ENCODE peak calls at places on chromosomes 1 and 21, in six cellular contexts. One of them, this sample, is unnamed.
A peak's percentile ranks its signal among the peaks of the same experiment; 100 is the strongest.

GRCh38 chr1:182806015-182806678 is 16.6 kb downstream of the NPL start:
- DNase-seq in endothelial cell of umbilical vein: no peak
- DNase-seq in K562: peak; percentile 47
- DNase-seq in HepG2: peak; percentile 12
- DNase-seq in A549: no peak
- DNase-seq in GM12878: no peak
- DNase-seq in this sample: no peak

GRCh38 chr1:208598021-208598420 is 353.8 kb upstream of the PLXNA2 start:
- DNase-seq in endothelial cell of umbilical vein: no peak
- DNase-seq in K562: no peak
- DNase-seq in A549: no peak
- DNase-seq in GM12878: no peak
- DNase-seq in HepG2: no peak
- DNase-seq in this sample: no peak

GRCh38 chr1:58783090-58783992 is 506 bp downstream of the JUN start:
- DNase-seq in HepG2: no peak
- DNase-seq in endothelial cell of umbilical vein: peak; percentile 63
- DNase-seq in K562: peak; percentile 44
- DNase-seq in A549: no peak
- DNase-seq in GM12878: no peak
- DNase-seq in this sample: peak; percentile 71

GRCh38 chr1:224430511-224431113 is 4.0 kb downstream of the WDR26 start:
- DNase-seq in endothelial cell of umbilical vein: peak; percentile 88
- DNase-seq in K562: peak; percentile 36
- DNase-seq in GM12878: no peak
- DNase-seq in A549: peak; percentile 41
- DNase-seq in HepG2: peak; percentile 55
- DNase-seq in this sample: peak; percentile 71

GRCh38 chr1:121444096-121444495 is 259.3 kb downstream of the SRGAP2C start:
- DNase-seq in K562: no peak
- DNase-seq in A549: no peak
- DNase-seq in GM12878: no peak
- DNase-seq in HepG2: no peak
- DNase-seq in endothelial cell of umbilical vein: peak; percentile 9
- DNase-seq in this sample: no peak

GRCh38 chr1:213796525-213796924 is 191.2 kb upstream of the PROX1 start:
- DNase-seq in K562: no peak
- DNase-seq in HepG2: no peak
- DNase-seq in A549: no peak
- DNase-seq in GM12878: no peak
- DNase-seq in endothelial cell of umbilical vein: no peak
- DNase-seq in this sample: no peak

GRCh38 chr1:7583291-7584096 is 187.6 kb upstream of the VAMP3 start:
- DNase-seq in GM12878: no peak
- DNase-seq in HepG2: no peak
- DNase-seq in endothelial cell of umbilical vein: no peak
- DNase-seq in A549: no peak
- DNase-seq in K562: no peak
- DNase-seq in this sample: no peak

GRCh38 chr1:174118726-174119125 is 40.6 kb upstream of the RABGAP1L start:
- DNase-seq in K562: no peak
- DNase-seq in HepG2: no peak
- DNase-seq in A549: no peak
- DNase-seq in GM12878: no peak
- DNase-seq in endothelial cell of umbilical vein: no peak
- DNase-seq in this sample: no peak

GRCh38 chr1:47459263-47459788 is 21.5 kb downstream of the FOXD2 start:
- DNase-seq in GM12878: no peak
- DNase-seq in A549: no peak
- DNase-seq in HepG2: no peak
- DNase-seq in K562: no peak
- DNase-seq in endothelial cell of umbilical vein: no peak
- DNase-seq in this sample: no peak

GRCh38 chr1:161501234-161501633 is 4.0 kb upstream of the FCGR2A start:
- DNase-seq in endothelial cell of umbilical vein: no peak
- DNase-seq in HepG2: no peak
- DNase-seq in GM12878: no peak
- DNase-seq in A549: no peak
- DNase-seq in K562: no peak
- DNase-seq in this sample: no peak

GRCh38 chr21:14677023-14677422 is 130.9 kb upstream of the SAMSN1 start:
- DNase-seq in HepG2: no peak
- DNase-seq in endothelial cell of umbilical vein: no peak
- DNase-seq in A549: no peak
- DNase-seq in K562: no peak
- DNase-seq in GM12878: no peak
- DNase-seq in this sample: no peak

GRCh38 chr1:54381524-54381923 is 24.7 kb downstream of the SSBP3 start:
- DNase-seq in endothelial cell of umbilical vein: no peak
- DNase-seq in HepG2: no peak
- DNase-seq in GM12878: no peak
- DNase-seq in A549: no peak
- DNase-seq in K562: no peak
- DNase-seq in this sample: no peak
- TF ChIP-seq MYC in endothelial cell of umbilical vein: no peak
- TF ChIP-seq MYC in HepG2: no peak
- TF ChIP-seq MYC in GM12878: no peak
- TF ChIP-seq MYC in A549: no peak
- TF ChIP-seq MYC in K562: no peak
- TF ChIP-seq MYC in this sample: no peak

DNA sequence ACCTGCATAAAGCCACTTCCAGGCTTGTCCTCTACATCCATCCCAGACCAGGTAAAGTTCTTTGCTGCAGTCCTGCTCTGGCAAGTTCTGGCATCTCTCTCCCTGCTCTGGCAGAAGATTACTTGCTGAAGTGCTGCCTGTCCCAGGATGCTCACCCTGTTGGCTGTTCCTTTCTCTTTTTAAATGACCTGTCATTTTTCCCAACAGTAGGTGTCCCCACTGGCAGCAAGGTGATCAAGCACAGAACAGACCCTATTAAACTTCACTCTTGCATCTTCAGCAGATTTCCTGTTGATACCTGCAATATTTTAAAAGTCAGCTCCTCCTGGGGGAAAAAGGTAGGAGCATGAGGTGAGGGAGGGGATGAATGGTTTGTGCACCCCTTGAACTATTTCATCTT is 332.6 kb downstream of the PBX1 start:
- DNase-seq in HepG2: no peak
- DNase-seq in GM12878: no peak
- DNase-seq in A549: no peak
- DNase-seq in endothelial cell of umbilical vein: no peak
- DNase-seq in K562: no peak
- DNase-seq in this sample: no peak
- TF ChIP-seq CTCF in HepG2: no peak
- TF ChIP-seq CTCF in GM12878: no peak
- TF ChIP-seq CTCF in A549: no peak
- TF ChIP-seq CTCF in endothelial cell of umbilical vein: no peak
- TF ChIP-seq CTCF in K562: no peak
- TF ChIP-seq CTCF in this sample: no peak

GRCh38 chr1:64469977-64470669 is at the start of gene CACHD1:
- DNase-seq in endothelial cell of umbilical vein: peak; percentile 88
- DNase-seq in HepG2: no peak
- DNase-seq in K562: no peak
- DNase-seq in A549: peak; percentile 68
- DNase-seq in GM12878: no peak
- DNase-seq in this sample: peak; percentile 30
- TF ChIP-seq MAX in endothelial cell of umbilical vein: no peak
- TF ChIP-seq MAX in HepG2: no peak
- TF ChIP-seq MAX in K562: no peak
- TF ChIP-seq MAX in A549: peak; percentile 40
- TF ChIP-seq MAX in GM12878: no peak
- TF ChIP-seq MAX in this sample: no peak

GRCh38 chr1:78836736-78837135 is 169.8 kb downstream of the ADGRL4 start:
- DNase-seq in HepG2: no peak
- DNase-seq in GM12878: no peak
- DNase-seq in K562: no peak
- DNase-seq in A549: no peak
- DNase-seq in endothelial cell of umbilical vein: peak; percentile 13
- DNase-seq in this sample: peak; percentile 11

GRCh38 chr1:78833491-78833890 is 173.0 kb downstream of the ADGRL4 start:
- DNase-seq in endothelial cell of umbilical vein: peak; percentile 93
- DNase-seq in K562: no peak
- DNase-seq in A549: no peak
- DNase-seq in HepG2: no peak
- DNase-seq in GM12878: no peak
- DNase-seq in this sample: no peak

GRCh38 chr1:78834201-78834741 is 172.3 kb downstream of the ADGRL4 start:
- DNase-seq in GM12878: no peak
- DNase-seq in HepG2: no peak
- DNase-seq in A549: no peak
- DNase-seq in endothelial cell of umbilical vein: no peak
- DNase-seq in K562: no peak
- DNase-seq in this sample: no peak

GRCh38 chr1:78830321-78830720 is 176.2 kb downstream of the ADGRL4 start:
- DNase-seq in endothelial cell of umbilical vein: no peak
- DNase-seq in HepG2: no peak
- DNase-seq in A549: no peak
- DNase-seq in K562: no peak
- DNase-seq in GM12878: no peak
- DNase-seq in this sample: no peak

GRCh38 chr1:78831731-78832360 is 174.7 kb downstream of the ADGRL4 start:
- DNase-seq in endothelial cell of umbilical vein: peak; percentile 78
- DNase-seq in A549: no peak
- DNase-seq in GM12878: no peak
- DNase-seq in K562: no peak
- DNase-seq in HepG2: no peak
- DNase-seq in this sample: no peak
- TF ChIP-seq MYC in endothelial cell of umbilical vein: no peak
- TF ChIP-seq MYC in A549: no peak
- TF ChIP-seq MYC in GM12878: no peak
- TF ChIP-seq MYC in K562: no peak
- TF ChIP-seq MYC in HepG2: no peak
- TF ChIP-seq MYC in this sample: no peak

GRCh38 chr1:9494936-9495758 is 44.1 kb upstream of the SLC25A33 start:
- DNase-seq in K562: peak; percentile 90
- DNase-seq in A549: peak; percentile 32
- DNase-seq in GM12878: no peak
- DNase-seq in HepG2: no peak
- DNase-seq in endothelial cell of umbilical vein: peak; percentile 42
- DNase-seq in this sample: peak; percentile 74
- TF ChIP-seq CTCF in K562: peak; percentile 98
- TF ChIP-seq CTCF in A549: peak; percentile 88
- TF ChIP-seq CTCF in GM12878: peak; percentile 88
- TF ChIP-seq CTCF in HepG2: peak; percentile 90
- TF ChIP-seq CTCF in endothelial cell of umbilical vein: peak; percentile 92
- TF ChIP-seq CTCF in this sample: peak; percentile 86

GRCh38 chr1:23403735-23404486 is 20.6 kb downstream of the TCEA3 start:
- DNase-seq in endothelial cell of umbilical vein: peak; percentile 80
- DNase-seq in GM12878: peak; percentile 16
- DNase-seq in HepG2: peak; percentile 46
- DNase-seq in A549: peak; percentile 86
- DNase-seq in K562: peak; percentile 89
- DNase-seq in this sample: peak; percentile 95

GRCh38 chr1:23401313-23401712 is 23.2 kb downstream of the TCEA3 start:
- DNase-seq in K562: no peak
- DNase-seq in HepG2: no peak
- DNase-seq in A549: no peak
- DNase-seq in GM12878: no peak
- DNase-seq in endothelial cell of umbilical vein: no peak
- DNase-seq in this sample: no peak

GRCh38 chr1:23402286-23403037 is 22.1 kb downstream of the TCEA3 start:
- DNase-seq in GM12878: no peak
- DNase-seq in HepG2: no peak
- DNase-seq in A549: no peak
- DNase-seq in endothelial cell of umbilical vein: no peak
- DNase-seq in K562: no peak
- DNase-seq in this sample: peak; percentile 89

GRCh38 chr1:23403355-23403734 is 21.2 kb downstream of the TCEA3 start:
- DNase-seq in GM12878: no peak
- DNase-seq in endothelial cell of umbilical vein: no peak
- DNase-seq in K562: no peak
- DNase-seq in HepG2: no peak
- DNase-seq in A549: no peak
- DNase-seq in this sample: no peak

DNA sequence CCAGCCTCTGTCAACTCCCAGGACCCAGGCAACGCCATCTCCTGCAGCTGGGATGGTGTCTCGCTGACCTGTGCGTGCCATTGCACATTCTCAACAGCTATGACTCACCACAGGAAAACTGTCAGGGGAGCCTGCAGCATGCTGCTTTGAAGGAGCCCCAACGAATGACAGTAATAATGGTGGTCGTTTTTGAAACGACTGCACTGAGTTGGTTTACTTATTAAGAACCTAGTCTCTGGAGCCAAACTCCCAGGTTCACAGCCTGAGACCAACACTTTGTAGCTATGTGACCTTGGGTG is 21.6 kb downstream of the TCEA3 start:
- DNase-seq in HepG2: no peak
- DNase-seq in endothelial cell of umbilical vein: peak; percentile 80
- DNase-seq in A549: peak; percentile 76
- DNase-seq in GM12878: no peak
- DNase-seq in K562: peak; percentile 47
- DNase-seq in this sample: peak; percentile 84
- TF ChIP-seq MAX in HepG2: no peak
- TF ChIP-seq MAX in endothelial cell of umbilical vein: peak; percentile 49
- TF ChIP-seq MAX in A549: peak; percentile 85
- TF ChIP-seq MAX in GM12878: no peak
- TF ChIP-seq MAX in K562: no peak
- TF ChIP-seq MAX in this sample: peak; percentile 80

DNA sequence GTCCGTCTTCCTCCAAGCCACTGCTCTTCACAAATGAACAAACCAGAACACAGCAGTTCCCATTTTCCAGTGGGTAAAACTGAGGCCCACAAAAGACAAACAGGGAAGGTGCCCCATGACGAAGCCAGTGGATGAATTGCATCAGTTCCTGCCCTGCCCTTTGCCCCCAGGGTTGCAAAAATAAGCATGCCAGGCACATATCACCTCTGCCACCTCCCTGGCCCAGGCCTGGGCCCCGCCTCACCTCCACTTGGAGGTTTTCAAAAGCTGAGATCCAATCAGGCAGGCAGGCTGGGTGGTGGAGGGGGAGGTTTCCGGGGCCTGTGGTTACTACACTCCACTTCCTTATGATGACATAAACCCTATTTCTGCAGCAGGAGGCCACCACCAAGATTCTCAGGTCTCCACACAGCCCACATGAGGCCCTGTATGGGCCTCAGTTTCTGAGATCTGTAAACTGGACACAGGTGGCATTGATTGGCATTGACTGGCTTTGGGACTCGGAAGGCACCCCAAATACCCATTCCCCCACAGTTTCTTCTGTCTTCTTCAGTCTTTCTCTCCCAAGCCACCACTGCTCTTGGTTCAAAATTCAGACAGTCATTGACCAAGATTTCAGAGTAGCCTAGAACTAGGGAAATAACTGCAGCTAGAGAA is 4.1 kb downstream of the KIF21B start:
- DNase-seq in K562: peak; percentile 72
- DNase-seq in A549: peak; percentile 60
- DNase-seq in HepG2: peak; percentile 17
- DNase-seq in endothelial cell of umbilical vein: no peak
- DNase-seq in GM12878: peak; percentile 84
- DNase-seq in this sample: peak; percentile 96
- TF ChIP-seq MYC in K562: peak; percentile 73
- TF ChIP-seq MYC in A549: no peak
- TF ChIP-seq MYC in HepG2: no peak
- TF ChIP-seq MYC in endothelial cell of umbilical vein: no peak
- TF ChIP-seq MYC in GM12878: no peak
- TF ChIP-seq MYC in this sample: peak; percentile 86

This sample was measured in NB4.